ENCODE peak calls at places on chromosomes 5 and 9, in nine cellular contexts. One of them, this sample, is unnamed.

GRCh38 chr5:132704875-132705274 is 31.1 kb downstream of the IL4 start:
- DNase-seq in kidney epithelial cell: peak; percentile 21
- DNase-seq in astrocyte: peak; percentile 42
- DNase-seq in PC-3: peak; percentile 56
- DNase-seq in endodermal cell: no peak
- DNase-seq in transverse colon: no peak
- DNase-seq in ovary: no peak
- DNase-seq in bronchial epithelial cell: peak; percentile 57
- DNase-seq in heart right ventricle: no peak
- DNase-seq in this sample: no peak

GRCh38 chr5:6504677-6505414 is 56.2 kb downstream of the UBE2QL1 start:
- DNase-seq in kidney epithelial cell: peak; percentile 71
- DNase-seq in astrocyte: peak; percentile 22
- DNase-seq in PC-3: peak; percentile 99
- DNase-seq in endodermal cell: peak; percentile 24
- DNase-seq in transverse colon: no peak
- DNase-seq in ovary: no peak
- DNase-seq in bronchial epithelial cell: peak; percentile 6
- DNase-seq in heart right ventricle: no peak
- DNase-seq in this sample: peak; percentile 12

GRCh38 chr9:124293712-124294504 is 36.2 kb downstream of the NEK6 start:
- DNase-seq in kidney epithelial cell: no peak
- DNase-seq in astrocyte: no peak
- DNase-seq in PC-3: peak; percentile 20
- DNase-seq in endodermal cell: no peak
- DNase-seq in transverse colon: no peak
- DNase-seq in ovary: no peak
- DNase-seq in bronchial epithelial cell: peak; percentile 18
- DNase-seq in heart right ventricle: no peak
- DNase-seq in this sample: no peak

GRCh38 chr9:4984171-4984570 is 901 bp upstream of the JAK2 start:
- DNase-seq in kidney epithelial cell: no peak
- DNase-seq in astrocyte: peak; percentile 71
- DNase-seq in PC-3: peak; percentile 36
- DNase-seq in endodermal cell: no peak
- DNase-seq in transverse colon: no peak
- DNase-seq in ovary: no peak
- DNase-seq in bronchial epithelial cell: peak; percentile 33
- DNase-seq in heart right ventricle: no peak
- DNase-seq in this sample: no peak

GRCh38 chr9:33287087-33287490 is 3.2 kb upstream of the NFX1 start:
- DNase-seq in kidney epithelial cell: no peak
- DNase-seq in astrocyte: peak; percentile 38
- DNase-seq in PC-3: peak; percentile 76
- DNase-seq in endodermal cell: peak; percentile 73
- DNase-seq in transverse colon: peak; percentile 53
- DNase-seq in ovary: peak; percentile 42
- DNase-seq in bronchial epithelial cell: peak; percentile 65
- DNase-seq in heart right ventricle: no peak
- DNase-seq in this sample: peak; percentile 15

GRCh38 chr5:132009706-132010405 is 1.6 kb downstream of the ACSL6 start:
- DNase-seq in kidney epithelial cell: no peak
- DNase-seq in astrocyte: no peak
- DNase-seq in PC-3: no peak
- DNase-seq in endodermal cell: peak; percentile 40
- DNase-seq in transverse colon: no peak
- DNase-seq in ovary: peak; percentile 6
- DNase-seq in bronchial epithelial cell: no peak
- DNase-seq in heart right ventricle: no peak
- DNase-seq in this sample: no peak

GRCh38 chr5:71631070-71631469 is 43.9 kb downstream of the MCCC2 start:
- DNase-seq in kidney epithelial cell: no peak
- DNase-seq in astrocyte: no peak
- DNase-seq in PC-3: no peak
- DNase-seq in endodermal cell: no peak
- DNase-seq in transverse colon: no peak
- DNase-seq in ovary: no peak
- DNase-seq in bronchial epithelial cell: no peak
- DNase-seq in heart right ventricle: peak; percentile 23
- DNase-seq in this sample: no peak

GRCh38 chr9:35511453-35511852 is 21.5 kb downstream of the RUSC2 start:
- DNase-seq in kidney epithelial cell: no peak
- DNase-seq in astrocyte: no peak
- DNase-seq in PC-3: no peak
- DNase-seq in endodermal cell: no peak
- DNase-seq in transverse colon: no peak
- DNase-seq in ovary: no peak
- DNase-seq in bronchial epithelial cell: no peak
- DNase-seq in heart right ventricle: no peak
- DNase-seq in this sample: no peak

GRCh38 chr5:150122158-150122510 is 33.5 kb downstream of the PDGFRB start:
- DNase-seq in kidney epithelial cell: no peak
- DNase-seq in astrocyte: no peak
- DNase-seq in PC-3: peak; percentile 31
- DNase-seq in endodermal cell: peak; percentile 78
- DNase-seq in transverse colon: peak; percentile 88
- DNase-seq in ovary: peak; percentile 18
- DNase-seq in bronchial epithelial cell: peak; percentile 27
- DNase-seq in heart right ventricle: no peak
- DNase-seq in this sample: no peak

GRCh38 chr9:130372057-130372456 is 72.7 kb upstream of the ASS1 start:
- DNase-seq in kidney epithelial cell: no peak
- DNase-seq in astrocyte: no peak
- DNase-seq in PC-3: peak; percentile 26
- DNase-seq in endodermal cell: peak; percentile 66
- DNase-seq in transverse colon: no peak
- DNase-seq in ovary: no peak
- DNase-seq in bronchial epithelial cell: no peak
- DNase-seq in heart right ventricle: no peak
- DNase-seq in this sample: no peak

GRCh38 chr9:106623558-106623957 is 239.4 kb upstream of the ZNF462 start:
- DNase-seq in kidney epithelial cell: no peak
- DNase-seq in astrocyte: no peak
- DNase-seq in PC-3: no peak
- DNase-seq in endodermal cell: no peak
- DNase-seq in transverse colon: no peak
- DNase-seq in ovary: no peak
- DNase-seq in bronchial epithelial cell: no peak
- DNase-seq in heart right ventricle: no peak
- DNase-seq in this sample: no peak

GRCh38 chr9:94805585-94805984 is 79.1 kb downstream of the AOPEP start:
- DNase-seq in kidney epithelial cell: no peak
- DNase-seq in astrocyte: peak; percentile 98
- DNase-seq in PC-3: peak; percentile 89
- DNase-seq in endodermal cell: no peak
- DNase-seq in transverse colon: peak; percentile 53
- DNase-seq in ovary: no peak
- DNase-seq in bronchial epithelial cell: peak; percentile 100
- DNase-seq in heart right ventricle: no peak
- DNase-seq in this sample: peak; percentile 96

GRCh38 chr5:157115502-157115901 is 6.7 kb upstream of the HAVCR2 start:
- DNase-seq in kidney epithelial cell: no peak
- DNase-seq in astrocyte: no peak
- DNase-seq in PC-3: no peak
- DNase-seq in endodermal cell: no peak
- DNase-seq in transverse colon: no peak
- DNase-seq in ovary: no peak
- DNase-seq in bronchial epithelial cell: no peak
- DNase-seq in heart right ventricle: no peak
- DNase-seq in this sample: no peak

GRCh38 chr9:115276621-115277020 is 158.7 kb upstream of the TNC start:
- DNase-seq in kidney epithelial cell: peak; percentile 56
- DNase-seq in astrocyte: peak; percentile 79
- DNase-seq in PC-3: no peak
- DNase-seq in endodermal cell: no peak
- DNase-seq in transverse colon: no peak
- DNase-seq in ovary: no peak
- DNase-seq in bronchial epithelial cell: no peak
- DNase-seq in heart right ventricle: no peak
- DNase-seq in this sample: no peak

GRCh38 chr5:107671742-107672211 is 1.0 kb upstream of the EFNA5 start:
- DNase-seq in kidney epithelial cell: peak; percentile 64
- DNase-seq in astrocyte: peak; percentile 76
- DNase-seq in PC-3: peak; percentile 70
- DNase-seq in endodermal cell: peak; percentile 84
- DNase-seq in transverse colon: peak; percentile 34
- DNase-seq in ovary: no peak
- DNase-seq in bronchial epithelial cell: peak; percentile 84
- DNase-seq in heart right ventricle: no peak
- DNase-seq in this sample: no peak

GRCh38 chr5:14560091-14560595 is 21.4 kb upstream of the OTULINL start:
- DNase-seq in kidney epithelial cell: no peak
- DNase-seq in astrocyte: no peak
- DNase-seq in PC-3: no peak
- DNase-seq in endodermal cell: no peak
- DNase-seq in transverse colon: peak; percentile 70
- DNase-seq in ovary: no peak
- DNase-seq in bronchial epithelial cell: no peak
- DNase-seq in heart right ventricle: no peak
- DNase-seq in this sample: no peak

GRCh38 chr5:159095218-159095617 is 4.5 kb downstream of the EBF1 start:
- DNase-seq in kidney epithelial cell: no peak
- DNase-seq in astrocyte: no peak
- DNase-seq in PC-3: no peak
- DNase-seq in endodermal cell: peak; percentile 73
- DNase-seq in transverse colon: no peak
- DNase-seq in ovary: no peak
- DNase-seq in bronchial epithelial cell: no peak
- DNase-seq in heart right ventricle: peak; percentile 25
- DNase-seq in this sample: no peak
- H3K27me3 ChIP-seq in kidney epithelial cell: peaks cover 35% of the 10 kb centered on the region
- H3K27me3 ChIP-seq in astrocyte: peaks cover 24% of the 10 kb centered on the region
- H3K27me3 ChIP-seq in PC-3: no peaks in the 10 kb centered on the region
- H3K27me3 ChIP-seq in endodermal cell: peaks cover 86% of the 10 kb centered on the region
- H3K27me3 ChIP-seq in transverse colon: peaks cover 76% of the 10 kb centered on the region
- H3K27me3 ChIP-seq in ovary: no peaks in the 10 kb centered on the region
- H3K27me3 ChIP-seq in bronchial epithelial cell: peaks cover 37% of the 10 kb centered on the region
- H3K27me3 ChIP-seq in heart right ventricle: peaks cover 33% of the 10 kb centered on the region
- H3K27me3 ChIP-seq in this sample: no peaks in the 10 kb centered on the region

DNA sequence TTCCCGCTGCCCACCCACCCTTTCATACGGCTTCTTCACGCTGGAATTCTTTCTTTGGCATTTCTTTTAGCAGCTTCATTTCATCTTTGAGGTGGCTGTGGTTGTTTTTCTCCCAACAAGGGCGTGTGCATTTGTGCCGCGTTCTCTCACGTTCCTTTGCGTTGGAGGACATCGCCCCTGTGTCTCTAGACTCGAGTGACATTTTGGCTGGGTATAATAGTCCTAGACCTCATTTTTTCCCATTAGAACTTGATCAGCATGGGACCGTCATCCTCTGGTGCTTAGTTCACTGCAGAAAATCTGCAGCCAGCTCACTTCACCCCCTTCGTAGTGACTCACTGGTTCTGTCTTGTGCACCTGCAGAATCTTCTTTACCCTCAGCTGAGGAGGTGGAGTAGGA is 29.5 kb downstream of the KCNT1 start:
- DNase-seq in kidney epithelial cell: no peak
- DNase-seq in astrocyte: no peak
- DNase-seq in PC-3: no peak
- DNase-seq in endodermal cell: no peak
- DNase-seq in transverse colon: no peak
- DNase-seq in ovary: no peak
- DNase-seq in bronchial epithelial cell: no peak
- DNase-seq in heart right ventricle: no peak
- DNase-seq in this sample: no peak
- H3K4me3 ChIP-seq in kidney epithelial cell: no peak overlapping the region
- H3K4me3 ChIP-seq in astrocyte: no peak overlapping the region
- H3K4me3 ChIP-seq in PC-3: no peak overlapping the region
- H3K4me3 ChIP-seq in endodermal cell: no peak overlapping the region
- H3K4me3 ChIP-seq in transverse colon: no peak overlapping the region
- H3K4me3 ChIP-seq in ovary: no peak overlapping the region
- H3K4me3 ChIP-seq in bronchial epithelial cell: no peak overlapping the region
- H3K4me3 ChIP-seq in heart right ventricle: no peak overlapping the region
- H3K4me3 ChIP-seq in this sample: no peak overlapping the region

DNA sequence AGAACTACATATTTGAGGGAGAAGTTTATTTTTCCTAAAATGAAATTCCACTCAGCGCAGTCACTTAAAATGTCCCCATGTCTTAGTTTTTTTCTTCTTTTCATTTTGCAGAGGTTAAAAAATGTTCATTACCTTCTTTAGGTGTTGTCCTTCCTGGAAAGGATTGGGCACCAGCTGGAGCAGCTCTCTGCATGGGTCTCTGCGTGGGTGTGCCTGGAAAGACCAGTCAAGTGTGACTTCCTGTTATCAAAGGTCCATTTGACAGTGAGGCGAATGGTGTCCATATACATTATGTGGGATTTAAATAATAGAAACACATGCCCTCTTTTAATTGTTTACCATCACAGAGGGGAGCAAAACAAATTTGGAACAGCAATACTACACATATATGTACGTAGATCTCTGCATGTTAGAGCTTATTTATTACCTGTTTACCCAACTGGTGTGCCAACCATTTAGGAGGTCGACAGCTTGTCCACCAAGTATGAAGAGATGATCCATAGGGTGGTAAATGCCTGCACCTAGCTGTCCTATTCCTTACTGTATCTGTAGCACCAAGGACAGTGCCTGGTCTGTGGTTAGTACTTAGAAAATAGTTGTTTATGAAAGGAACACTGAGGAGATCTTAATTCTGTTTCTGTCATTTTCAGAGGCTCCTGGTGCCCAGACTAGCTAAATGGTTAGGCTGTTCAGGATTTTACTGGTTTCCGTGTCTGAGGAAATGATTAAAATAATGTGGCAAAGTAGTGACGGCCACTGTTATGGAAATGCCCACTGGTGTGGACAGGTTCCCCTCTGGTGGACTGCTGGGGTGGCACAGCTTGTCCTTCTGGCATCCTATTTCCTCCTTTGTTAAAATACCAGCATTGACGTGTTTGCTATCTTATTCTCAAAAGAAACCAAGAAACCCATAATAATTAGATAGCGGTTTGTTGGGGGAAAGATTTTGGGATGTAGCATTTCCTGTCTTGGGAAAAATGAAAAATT is 200.4 kb downstream of the MAST4 start:
- DNase-seq in kidney epithelial cell: no peak
- DNase-seq in astrocyte: no peak
- DNase-seq in PC-3: peak; percentile 1
- DNase-seq in endodermal cell: no peak
- DNase-seq in transverse colon: no peak
- DNase-seq in ovary: no peak
- DNase-seq in bronchial epithelial cell: no peak
- DNase-seq in heart right ventricle: no peak
- DNase-seq in this sample: no peak
- TF ChIP-seq CTCF in kidney epithelial cell: peak; percentile 30
- TF ChIP-seq CTCF in astrocyte: peak; percentile 31
- TF ChIP-seq CTCF in PC-3: peak; percentile 37
- TF ChIP-seq CTCF in endodermal cell: peak; percentile 71
- TF ChIP-seq CTCF in transverse colon: no peak
- TF ChIP-seq CTCF in ovary: no peak
- TF ChIP-seq CTCF in bronchial epithelial cell: peak; percentile 3
- TF ChIP-seq CTCF in heart right ventricle: peak; percentile 22
- TF ChIP-seq CTCF in this sample: no peak

DNA sequence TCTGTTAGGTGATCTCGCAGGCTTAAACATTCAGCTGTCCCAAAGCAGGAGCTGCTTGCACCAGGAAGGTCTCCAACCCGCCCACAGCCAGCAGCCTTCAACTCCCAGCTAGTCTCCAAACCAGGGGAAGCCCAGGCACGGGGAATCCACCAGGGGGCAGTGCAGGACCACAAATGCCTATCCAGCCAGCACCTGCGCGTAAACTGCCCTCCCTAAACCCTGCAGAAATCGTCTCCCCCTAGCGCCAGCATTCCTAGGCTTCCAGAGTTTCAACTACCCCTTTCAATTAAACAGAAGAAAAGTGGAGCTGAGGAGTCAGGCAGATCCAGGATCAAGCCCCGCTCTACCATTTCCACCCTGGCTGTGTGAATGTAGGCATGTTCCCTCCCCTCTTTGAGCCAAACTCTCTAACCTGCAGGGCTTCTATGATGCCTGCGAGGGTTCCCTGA is 72.0 kb downstream of the HRH2 start:
- DNase-seq in kidney epithelial cell: peak; percentile 37
- DNase-seq in astrocyte: peak; percentile 61
- DNase-seq in PC-3: peak; percentile 91
- DNase-seq in endodermal cell: peak; percentile 100
- DNase-seq in transverse colon: peak; percentile 91
- DNase-seq in ovary: peak; percentile 93
- DNase-seq in bronchial epithelial cell: peak; percentile 77
- DNase-seq in heart right ventricle: peak; percentile 90
- DNase-seq in this sample: peak; percentile 19
- H3K27me3 ChIP-seq in kidney epithelial cell: peaks cover 4% of the 10 kb centered on the region
- H3K27me3 ChIP-seq in astrocyte: no peaks in the 10 kb centered on the region
- H3K27me3 ChIP-seq in PC-3: no peaks in the 10 kb centered on the region
- H3K27me3 ChIP-seq in endodermal cell: no peaks in the 10 kb centered on the region
- H3K27me3 ChIP-seq in transverse colon: peaks cover 35% of the 10 kb centered on the region
- H3K27me3 ChIP-seq in ovary: no peaks in the 10 kb centered on the region
- H3K27me3 ChIP-seq in bronchial epithelial cell: no peaks in the 10 kb centered on the region
- H3K27me3 ChIP-seq in heart right ventricle: peaks cover 54% of the 10 kb centered on the region
- H3K27me3 ChIP-seq in this sample: no peaks in the 10 kb centered on the region